ENCODE peak calls at places on chromosomes 12 and 14, in seven cellular contexts. X is EL; M is CD4-positive, CD25-positive, alpha-beta regulatory T cell; K is stimulated activated CD4-positive, alpha-beta T cell treated with anti-CD3 and anti-CD28 coated beads, Interleukin-1b, Interleukin-23, amount 100 ng/mL, for 48 hours; B is pancreas; Q is fibroblast of the conjunctiva; R is AML-193. Y is an unnamed sample.

GRCh38 chr14:32054536-32054935 is 22.6 kb upstream of the ARHGAP5 start:
- DNase-seq in B (no peak), R (no peak), M (no peak), K (no peak), X (no peak), Q (no peak), Y (no peak)

GRCh38 chr14:95514131-95515079 is 2.0 kb downstream of the SYNE3 start:
- DNase-seq in Q (no peak), R (no peak), K (no peak), B (no peak), X (no peak), M (no peak), Y (no peak)

GRCh38 chr12:67911293-67911637 is 78.0 kb upstream of the IFNG-AS1 start:
- DNase-seq in M (no peak), B (no peak), R (no peak), X (no peak), Q (no peak), K (no peak), Y (no peak)

GRCh38 chr12:25438638-25439037 is 114.4 kb downstream of the LMNTD1 start:
- DNase-seq in X (peak), Q (peak), K (no peak), R (no peak), M (no peak), B (no peak), Y (no peak)

GRCh38 chr14:82075566-82075965 is 541.9 kb upstream of the SEL1L start:
- DNase-seq in M (no peak), Q (no peak), K (no peak), B (peak), R (no peak), X (no peak), Y (no peak)

GRCh38 chr14:72643317-72643801 is 250.5 kb downstream of the DPF3 start:
- DNase-seq in M (no peak), K (no peak), Q (peak), R (no peak), B (no peak), X (peak), Y (no peak)

GRCh38 chr14:60721331-60722162 is 2.6 kb downstream of the SIX4 start:
- DNase-seq in X (peak), B (peak), R (no peak), M (peak), K (peak), Q (no peak), Y (peak)

GRCh38 chr14:24095196-24096068 is 1.3 kb downstream of the PCK2 start:
- DNase-seq in M (peak), B (no peak), X (peak), K (peak), Q (peak), R (peak), Y (peak)

GRCh38 chr12:120999191-121000120 is 16.8 kb downstream of the C12orf43 start:
- DNase-seq in Q (no peak), R (no peak), K (no peak), X (no peak), M (no peak), B (peak), Y (no peak)

GRCh38 chr12:3054993-3055711 is 22.0 kb upstream of the TSPAN9 start:
- DNase-seq in R (no peak), M (no peak), K (no peak), Q (no peak), X (no peak), B (no peak), Y (no peak)

GRCh38 chr14:30445852-30446251 is 113.1 kb upstream of the G2E3 start:
- DNase-seq in Q (no peak), K (no peak), M (no peak), B (no peak), R (no peak), X (no peak), Y (no peak)

GRCh38 chr12:55737581-55738112 is 5.3 kb upstream of the GDF11 start:
- DNase-seq in X (no peak), Q (no peak), K (no peak), R (no peak), B (peak), M (no peak), Y (no peak)

GRCh38 chr12:6532051-6532926 is 2.0 kb upstream of the GAPDH start:
- DNase-seq in Q (peak), B (no peak), R (peak), X (peak), K (peak), M (peak), Y (peak)

GRCh38 chr12:124273630-124274029 is 21.3 kb upstream of the RFLNA start:
- DNase-seq in Q (peak), B (no peak), X (peak), R (peak), K (peak), M (no peak), Y (peak)

GRCh38 chr12:106170285-106170684 is 31.5 kb upstream of the NUAK1 start:
- DNase-seq in Q (peak), X (peak), R (no peak), B (no peak), M (no peak), K (no peak), Y (no peak)

GRCh38 chr12:47216150-47216677 is 136.5 kb upstream of the AMIGO2 start:
- DNase-seq in K (peak), M (peak), Q (no peak), X (no peak), R (peak), B (no peak), Y (peak)

GRCh38 chr12:123720141-123720814 is 8.1 kb downstream of the ATP6V0A2 start:
- DNase-seq in X (no peak), R (no peak), K (no peak), M (no peak), Q (no peak), B (no peak), Y (no peak)

GRCh38 chr12:89932950-89933349 is 224.3 kb upstream of the ATP2B1 start:
- DNase-seq in B (no peak), X (no peak), M (no peak), R (no peak), K (no peak), Q (no peak), Y (no peak)

GRCh38 chr14:77498120-77498979 is at the start of gene ISM2:
- DNase-seq in B (peak), K (peak), X (peak), Q (no peak), M (no peak), R (no peak), Y (peak)

GRCh38 chr12:188910-189621 is 24.9 kb downstream of the SLC6A12 start:
- DNase-seq in K (peak), Q (peak), R (no peak), B (peak), X (peak), M (peak), Y (peak)

GRCh38 chr14:94337274-94337673 is 14.1 kb upstream of the SERPINA6 start:
- DNase-seq in M (no peak), Q (no peak), R (peak), K (no peak), B (no peak), X (peak), Y (peak)

GRCh38 chr12:34046570-34046969 is 24.3 kb downstream of the ALG10 start:
- DNase-seq in R (no peak), K (no peak), X (no peak), M (no peak), B (no peak), Q (no peak), Y (no peak)

GRCh38 chr12:3032770-3033537 is 44.2 kb upstream of the TSPAN9 start:
- DNase-seq in B (no peak), X (no peak), Q (no peak), R (no peak), K (no peak), M (no peak), Y (no peak)

GRCh38 chr12:78210894-78211302 is 380.2 kb downstream of the NAV3 start:
- DNase-seq in R (no peak), B (no peak), K (no peak), Q (peak), X (peak), M (no peak), Y (no peak)

GRCh38 chr12:39660101-39660500 is 40.5 kb upstream of the ABCD2 start:
- DNase-seq in B (no peak), X (no peak), Q (no peak), M (no peak), R (no peak), K (no peak), Y (no peak)

GRCh38 chr12:113087193-113087592 is 30.7 kb downstream of the DTX1 start:
- DNase-seq in X (no peak), R (no peak), K (no peak), M (no peak), Q (no peak), B (no peak), Y (no peak)

GRCh38 chr14:100546051-100546443 is 41.2 kb downstream of the BEGAIN start:
- DNase-seq in Q (no peak), X (peak), B (no peak), K (no peak), M (no peak), R (no peak), Y (peak)

GRCh38 chr14:49962616-49963015 is 69.7 kb downstream of the ARF6 start:
- DNase-seq in R (no peak), B (no peak), Q (no peak), M (no peak), X (no peak), K (peak), Y (peak)

GRCh38 chr12:47214771-47215170 is 135.0 kb upstream of the AMIGO2 start:
- DNase-seq in Q (no peak), R (no peak), K (peak), M (no peak), X (no peak), B (no peak), Y (no peak)

Y was measured in activated T-cell treated with anti-CD3 and anti-CD28 coated beads, Interleukin-2, amount 50 U/mL, for 72 hours.